ENCODE peak calls at places on chromosomes 6 and 20, in six cellular contexts. A is suprapubic skin, D is stomach, T is A549, N is esophagus muscularis mucosa, Q is GM12878. X is an unnamed sample.

GRCh38 chr20:46226602-46227001 is 81.7 kb downstream of the CDH22 start:
- DNase-seq in A (no peak), N (no peak), Q (no peak), D (no peak), T (no peak), X (no peak)

GRCh38 chr6:20056350-20056992 is 155.8 kb downstream of the MBOAT1 start:
- DNase-seq in Q (peak; percentile 8), D (no peak), N (no peak), T (peak; percentile 9), A (no peak), X (no peak)

GRCh38 chr6:1817033-1817761 is 207.5 kb downstream of the FOXC1 start:
- DNase-seq in D (no peak), T (no peak), N (no peak), Q (no peak), A (no peak), X (no peak)

GRCh38 chr6:139135578-139136545 is 982 bp downstream of the HECA start:
- DNase-seq in D (peak; percentile 72), N (no peak), A (peak; percentile 86), Q (no peak), T (peak; percentile 7), X (peak; percentile 76)

GRCh38 chr6:80457044-80457933 is 350.8 kb downstream of the BCKDHB start:
- DNase-seq in A (no peak), D (peak; percentile 60), T (no peak), N (no peak), Q (no peak), X (peak; percentile 53)

GRCh38 chr6:106547961-106548453 is 81.3 kb downstream of the RTN4IP1 start:
- DNase-seq in D (no peak), N (no peak), A (no peak), T (no peak), Q (no peak), X (peak; percentile 49)

GRCh38 chr6:32668226-32668747 is 1.8 kb upstream of the HLA-DQB1 start:
- DNase-seq in N (no peak), T (no peak), D (peak; percentile 50), Q (peak; percentile 95), A (no peak), X (no peak)

GRCh38 chr6:52493669-52494068 is 73.5 kb downstream of the EFHC1 start:
- DNase-seq in A (no peak), T (no peak), N (peak; percentile 3), D (no peak), Q (peak; percentile 62), X (no peak)

GRCh38 chr20:41145821-41146620 is 8.7 kb downstream of the PLCG1 start:
- DNase-seq in N (no peak), A (no peak), T (no peak), Q (no peak), D (peak; percentile 44), X (no peak)

GRCh38 chr6:66808771-66809170 is 1101.7 kb upstream of the EYS start:
- DNase-seq in D (no peak), Q (no peak), N (no peak), T (no peak), A (no peak), X (no peak)

GRCh38 chr6:143335865-143336264 is 114.6 kb downstream of the ADAT2 start:
- DNase-seq in T (no peak), Q (no peak), A (no peak), N (no peak), D (no peak), X (no peak)

GRCh38 chr6:133947302-133947900 is 5.6 kb upstream of the TBPL1 start:
- DNase-seq in Q (no peak), N (no peak), D (peak; percentile 69), A (no peak), T (no peak), X (no peak)

DNA sequence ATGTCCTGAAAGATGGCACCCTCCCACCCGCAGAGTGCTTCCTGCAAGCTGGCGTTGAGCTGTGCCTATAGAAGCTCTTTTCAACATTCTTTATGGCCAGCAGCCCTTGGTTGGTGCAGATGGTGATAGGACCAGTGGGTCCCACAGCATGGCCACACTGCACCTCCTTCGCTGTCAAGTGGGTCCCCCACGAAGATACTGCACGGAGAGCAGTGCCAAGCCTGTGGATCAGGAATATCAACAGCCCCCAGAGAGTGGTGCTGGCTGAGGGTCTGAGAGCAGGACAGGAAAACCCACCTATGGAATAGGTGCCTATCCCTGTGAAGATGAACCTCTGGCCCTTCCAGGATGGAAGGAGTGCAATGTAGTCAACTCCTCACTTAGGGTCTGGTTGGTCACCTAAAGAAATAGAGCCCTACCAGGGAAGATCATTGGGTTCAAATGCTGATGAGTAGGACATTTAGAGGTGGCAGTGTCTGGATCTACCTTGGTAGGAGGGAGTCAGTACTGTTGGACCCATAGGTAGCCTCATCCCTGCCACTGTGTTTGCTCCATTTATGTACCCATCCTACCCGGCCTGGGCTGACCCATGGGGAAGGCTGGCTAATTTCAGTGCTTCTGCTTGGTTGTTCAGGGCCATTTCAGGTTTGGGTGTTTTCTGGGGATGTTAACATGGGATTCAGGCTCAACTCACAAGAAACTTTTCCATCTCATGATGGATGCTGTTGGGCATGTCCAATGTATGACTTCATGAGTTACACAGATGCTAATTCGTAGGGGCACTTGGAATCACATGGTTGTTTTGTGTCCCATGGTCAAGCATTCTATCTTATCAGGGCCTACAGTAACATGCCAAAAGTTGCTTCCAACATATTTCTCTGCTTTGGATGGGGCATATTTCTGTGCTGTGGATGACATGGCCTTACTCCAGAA is 33.4 kb upstream of the MICB start:
- DNase-seq in T (no peak), A (no peak), D (no peak), N (peak; percentile 87), Q (no peak), X (no peak)
- TF ChIP-seq CTCF in T (no peak), A (no peak), D (no peak), N (no peak), Q (no peak), X (no peak)

GRCh38 chr6:67818322-67818721 is 816.8 kb upstream of the ADGRB3 start:
- DNase-seq in A (no peak), Q (no peak), D (no peak), T (no peak), N (no peak), X (no peak)
- H3K4me3 ChIP-seq in A (no peak overlapping the region), Q (no peak overlapping the region), D (no peak overlapping the region), T (no peak overlapping the region), N (no peak overlapping the region), X (no peak overlapping the region)

DNA sequence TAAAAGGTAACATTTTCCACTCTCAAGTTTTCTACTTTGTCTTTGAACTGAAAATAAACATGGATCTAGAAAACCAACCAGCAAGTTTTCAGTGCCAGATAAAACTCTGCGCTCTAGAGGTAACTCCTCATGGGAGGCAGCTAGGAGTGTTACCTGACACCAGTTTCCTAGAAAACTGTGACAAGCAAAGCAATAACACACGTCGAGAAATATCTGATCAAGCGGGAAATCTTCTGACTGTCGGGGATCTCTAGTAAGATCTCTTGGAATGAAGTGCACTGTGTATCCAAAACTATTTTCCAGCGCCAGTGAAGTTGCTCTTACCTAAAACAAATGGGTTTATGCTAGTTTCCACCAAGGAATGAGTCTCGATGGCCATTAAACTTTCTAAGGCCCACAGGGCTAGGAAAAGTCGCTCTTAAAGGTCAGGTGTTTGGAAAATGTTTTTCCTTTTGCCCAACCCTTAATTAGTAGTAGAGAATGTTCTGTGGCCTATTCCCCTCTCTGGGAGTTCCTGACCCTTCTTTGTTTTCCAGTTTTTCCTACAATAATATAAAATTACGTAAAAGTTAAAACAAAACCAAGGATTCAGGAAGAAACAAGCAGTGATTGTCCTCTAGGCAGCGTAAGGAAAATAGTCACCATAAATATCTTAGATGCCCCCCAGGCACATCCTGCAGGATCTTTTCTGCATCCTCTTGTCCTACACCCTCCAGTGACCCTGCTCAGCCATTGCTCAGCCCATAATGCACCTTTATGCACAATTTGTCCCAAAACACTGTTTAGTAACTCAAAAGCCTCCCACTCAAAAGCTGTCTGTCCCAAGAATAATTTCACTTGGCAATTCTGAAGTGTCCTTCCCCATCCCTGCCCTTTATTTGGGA is 137.7 kb upstream of the AKAP12 start:
- DNase-seq in T (no peak), A (no peak), Q (no peak), N (no peak), D (no peak), X (no peak)
- TF ChIP-seq EP300 in T (no peak), A (no peak), Q (no peak), N (no peak), D (no peak), X (no peak)

DNA sequence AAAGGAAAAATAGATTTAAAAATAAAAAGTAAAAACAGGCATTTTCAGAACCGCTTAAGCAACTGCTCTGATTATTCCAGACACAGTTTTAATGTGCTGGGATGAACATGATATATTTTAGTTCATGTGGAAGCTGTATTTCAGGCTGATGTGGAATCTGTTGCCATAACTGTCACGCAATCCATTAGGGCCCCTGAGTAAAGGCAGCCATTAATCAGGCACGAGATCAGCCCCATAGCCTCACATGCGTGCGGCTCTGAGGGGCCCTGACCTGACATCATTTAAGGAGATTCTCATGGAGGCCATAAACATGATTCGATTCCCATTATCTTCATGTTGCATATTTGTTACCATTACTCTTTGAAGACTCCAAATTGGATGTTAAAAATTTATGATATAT is 89.5 kb downstream of the SOBP start:
- DNase-seq in Q (no peak), D (no peak), A (no peak), N (no peak), T (no peak), X (no peak)
- TF ChIP-seq CTCF in Q (no peak), D (no peak), A (no peak), N (no peak), T (no peak), X (no peak)

GRCh38 chr20:1122388-1123315 is 4.2 kb downstream of the PSMF1 start:
- DNase-seq in T (no peak), A (no peak), D (peak; percentile 64), N (no peak), Q (no peak), X (no peak)
- H3K4me3 ChIP-seq in T (no peak overlapping the region), A (peak overlapping the region; percentile 4), D (no peak overlapping the region), N (no peak overlapping the region), Q (peak overlapping the region; percentile 61), X (no peak overlapping the region)